ENCODE peak calls at places on chromosomes 2 and 18, in ten cellular contexts. R is transverse colon, K is DMS153, T is Caki2, L is SJCRH30, M is amniotic stem cell, P is A549, J is A172, C is HFFc6, N is WTC11. G is an unnamed sample.

GRCh38 chr2:199163901-199164300 is 293.8 kb downstream of the SATB2 start:
- DNase-seq in R (no peak), K (no peak), T (no peak), L (peak; percentile 4), M (no peak), P (no peak), J (no peak), C (no peak), N (no peak), G (no peak)

GRCh38 chr18:76968073-76968472 is 145.7 kb downstream of the ZNF236 start:
- DNase-seq in R (no peak), K (no peak), T (no peak), L (no peak), M (no peak), P (no peak), J (no peak), C (no peak), N (peak; percentile 79), G (no peak)

GRCh38 chr2:215430528-215431187 is 5.2 kb downstream of the FN1 start:
- DNase-seq in R (no peak), K (no peak), T (no peak), L (no peak), M (no peak), P (no peak), J (peak; percentile 49), C (peak; percentile 81), N (no peak), G (peak; percentile 17)

GRCh38 chr2:199366406-199366805 is 91.3 kb downstream of the SATB2 start:
- DNase-seq in R (no peak), K (peak; percentile 66), T (no peak), L (no peak), M (no peak), P (no peak), J (no peak), C (peak; percentile 17), N (no peak), G (no peak)

GRCh38 chr2:179106342-179107178 is 56.6 kb upstream of the CCDC141 start:
- DNase-seq in R (no peak), K (peak; percentile 96), T (peak; percentile 91), L (peak; percentile 92), M (peak; percentile 68), P (peak; percentile 5), J (peak; percentile 97), C (peak; percentile 95), N (no peak), G (peak; percentile 90)

GRCh38 chr2:102758433-102758832 is 3.4 kb upstream of the TMEM182 start:
- DNase-seq in R (no peak), K (no peak), T (no peak), L (no peak), M (no peak), P (no peak), J (no peak), C (no peak), N (no peak), G (no peak)

GRCh38 chr18:47077111-47077510 is 41.7 kb upstream of the ELOA2 start:
- DNase-seq in R (no peak), K (no peak), T (no peak), L (no peak), M (no peak), P (no peak), J (no peak), C (no peak), N (no peak), G (no peak)

GRCh38 chr2:239500915-239501630 is 100.3 kb upstream of the HDAC4 start:
- DNase-seq in R (no peak), K (no peak), T (no peak), L (no peak), M (no peak), P (no peak), J (no peak), C (no peak), N (no peak), G (no peak)

GRCh38 chr2:233413046-233413445 is 58.8 kb downstream of the DGKD start:
- DNase-seq in R (no peak), K (no peak), T (no peak), L (no peak), M (no peak), P (no peak), J (peak; percentile 74), C (no peak), N (no peak), G (peak; percentile 47)

GRCh38 chr2:128327180-128327964 is 8.7 kb upstream of the HS6ST1 start:
- DNase-seq in R (no peak), K (no peak), T (no peak), L (no peak), M (no peak), P (no peak), J (no peak), C (no peak), N (no peak), G (no peak)

GRCh38 chr2:98463081-98463481 is 18.4 kb downstream of the INPP4A start:
- DNase-seq in R (peak; percentile 49), K (no peak), T (no peak), L (no peak), M (no peak), P (no peak), J (no peak), C (no peak), N (no peak), G (no peak)

GRCh38 chr2:191023235-191023679 is 9.3 kb upstream of the STAT1 start:
- DNase-seq in R (no peak), K (no peak), T (no peak), L (no peak), M (no peak), P (no peak), J (no peak), C (no peak), N (no peak), G (no peak)

GRCh38 chr2:135798762-135799161 is 38.2 kb downstream of the LCT start:
- DNase-seq in R (no peak), K (no peak), T (no peak), L (no peak), M (no peak), P (no peak), J (no peak), C (peak; percentile 16), N (no peak), G (no peak)

GRCh38 chr2:138058427-138058826 is 94.2 kb downstream of the HNMT start:
- DNase-seq in R (no peak), K (no peak), T (no peak), L (peak; percentile 8), M (no peak), P (no peak), J (no peak), C (no peak), N (no peak), G (no peak)

GRCh38 chr2:85393836-85394235 is 16.3 kb downstream of the CAPG start:
- DNase-seq in R (no peak), K (no peak), T (no peak), L (no peak), M (no peak), P (no peak), J (no peak), C (peak; percentile 43), N (no peak), G (no peak)

GRCh38 chr2:54772531-54772930 is 49.1 kb downstream of the EML6 start:
- DNase-seq in R (no peak), K (no peak), T (no peak), L (peak; percentile 42), M (no peak), P (no peak), J (no peak), C (no peak), N (no peak), G (peak; percentile 8)

G was measured in RCC 7860.